ENCODE peak calls at places on chromosomes 1 and 21, in eight cellular contexts. J is A172; E is GM12878; L is activated CD4-positive, alpha-beta T cell treated with anti-CD3 and anti-CD28 coated beads for 48 hours; G is iris pigment epithelial cell; P is heart left ventricle; R is NCI-H510A treated with DMSO at 0.1 percent for 48 hours; F is T-helper 17 cell. O is an unnamed sample.
A peak's percentile ranks its signal among the peaks of the same experiment; 100 is the strongest.

GRCh38 chr1:151282883-151283725 is 1.0 kb downstream of the ZNF687 start:
- DNase-seq in J (no peak), P (no peak), E (no peak), R (peak; percentile 46), L (peak; percentile 28), G (peak; percentile 29), F (no peak), O (peak; percentile 62)

GRCh38 chr1:29120955-29121485 is 2.7 kb downstream of the TMEM200B start:
- DNase-seq in G (peak; percentile 48), E (no peak), R (peak; percentile 35), L (peak; percentile 85), F (peak; percentile 63), J (no peak), P (peak; percentile 38), O (peak; percentile 37)

GRCh38 chr1:53326598-53327182 is 1.2 kb downstream of the LRP8 start:
- DNase-seq in P (no peak), F (no peak), G (peak; percentile 32), J (no peak), E (no peak), R (peak; percentile 85), L (no peak), O (peak; percentile 81)

GRCh38 chr1:62688687-62689085 is 500 bp upstream of the DOCK7 start:
- DNase-seq in F (no peak), P (no peak), R (peak; percentile 78), L (no peak), J (peak; percentile 6), G (peak; percentile 36), E (no peak), O (no peak)

GRCh38 chr1:226920446-226920894 is 19.6 kb upstream of the COQ8A start:
- DNase-seq in P (peak; percentile 87), J (no peak), E (no peak), F (no peak), G (no peak), L (no peak), R (no peak), O (no peak)

GRCh38 chr1:31683997-31684396 is 19.8 kb downstream of the COL16A1 start:
- DNase-seq in R (no peak), P (no peak), G (no peak), F (no peak), J (no peak), L (peak; percentile 34), E (no peak), O (no peak)

GRCh38 chr21:36750579-36750959 is 51.7 kb downstream of the SIM2 start:
- DNase-seq in R (no peak), J (no peak), F (no peak), E (no peak), P (no peak), G (no peak), L (no peak), O (no peak)

GRCh38 chr1:107140703-107141490 is at the start of gene NTNG1:
- DNase-seq in L (no peak), G (peak; percentile 1), F (no peak), P (peak; percentile 11), J (no peak), E (no peak), R (no peak), O (peak; percentile 61)

O was measured in NCI-H345.